ENCODE peak calls at places on chromosomes 5 and 9, in nine cellular contexts. T is RWPE1, B is lower lobe of right lung, K is breast epithelium, C is thyroid gland, W is suprapubic skin, Y is fibroblast of pulmonary artery, Q is stomach, U is BJ. E is an unnamed sample.

GRCh38 chr9:137310190-137311052 is 8.3 kb upstream of the NRARP start:
- DNase-seq in T (no peak), B (peak), K (no peak), C (no peak), W (peak), Y (no peak), Q (no peak), U (no peak), E (no peak)

GRCh38 chr9:117461386-117461785 is 46.5 kb upstream of the ASTN2 start:
- DNase-seq in T (no peak), B (no peak), K (no peak), C (no peak), W (no peak), Y (no peak), Q (no peak), U (no peak), E (no peak)

GRCh38 chr9:99226054-99226453 is 4.0 kb downstream of the SEC61B start:
- DNase-seq in T (no peak), B (no peak), K (no peak), C (no peak), W (no peak), Y (no peak), Q (no peak), U (no peak), E (no peak)

GRCh38 chr9:133118568-133118967 is 2.5 kb downstream of the RALGDS start:
- DNase-seq in T (no peak), B (peak), K (no peak), C (no peak), W (peak), Y (no peak), Q (no peak), U (no peak), E (no peak)

GRCh38 chr9:99130069-99130468 is 25.2 kb downstream of the TGFBR1 start:
- DNase-seq in T (peak), B (no peak), K (no peak), C (no peak), W (no peak), Y (no peak), Q (no peak), U (no peak), E (peak)

GRCh38 chr5:96254980-96255681 is 177.9 kb downstream of the PCSK1 start:
- DNase-seq in T (peak), B (no peak), K (no peak), C (no peak), W (no peak), Y (peak), Q (peak), U (peak), E (no peak)

GRCh38 chr9:101485873-101486692 is 47.6 kb upstream of the RNF20 start:
- DNase-seq in T (peak), B (peak), K (no peak), C (peak), W (peak), Y (peak), Q (peak), U (no peak), E (no peak)

GRCh38 chr5:459562-460412 is 16.8 kb downstream of the EXOC3 start:
- DNase-seq in T (no peak), B (no peak), K (no peak), C (no peak), W (peak), Y (no peak), Q (no peak), U (no peak), E (no peak)

GRCh38 chr9:3441197-3441816 is 84.5 kb downstream of the RFX3 start:
- DNase-seq in T (peak), B (no peak), K (no peak), C (peak), W (no peak), Y (peak), Q (peak), U (no peak), E (peak)

GRCh38 chr5:172622091-172623046 is 18.7 kb upstream of the NEURL1B start:
- DNase-seq in T (no peak), B (no peak), K (no peak), C (no peak), W (peak), Y (no peak), Q (no peak), U (no peak), E (no peak)

GRCh38 chr9:76185432-76185831 is 208.8 kb downstream of the RFK start:
- DNase-seq in T (no peak), B (no peak), K (no peak), C (no peak), W (no peak), Y (no peak), Q (no peak), U (no peak), E (no peak)

GRCh38 chr5:67221487-67222242 is 25.1 kb upstream of the CD180 start:
- DNase-seq in T (no peak), B (no peak), K (no peak), C (no peak), W (no peak), Y (no peak), Q (no peak), U (no peak), E (peak)

GRCh38 chr9:12878342-12878978 is 103.6 kb downstream of the LURAP1L start:
- DNase-seq in T (no peak), B (no peak), K (no peak), C (no peak), W (no peak), Y (no peak), Q (no peak), U (no peak), E (no peak)

GRCh38 chr5:173744527-173744926 is 128.1 kb upstream of the BOD1 start:
- DNase-seq in T (no peak), B (no peak), K (no peak), C (no peak), W (no peak), Y (no peak), Q (no peak), U (no peak), E (no peak)

GRCh38 chr5:73422164-73422563 is 26.4 kb downstream of the FOXD1 start:
- DNase-seq in T (no peak), B (no peak), K (no peak), C (no peak), W (no peak), Y (no peak), Q (no peak), U (no peak), E (no peak)

GRCh38 chr5:66406761-66407289 is 189.4 kb upstream of the MAST4 start:
- DNase-seq in T (no peak), B (no peak), K (no peak), C (no peak), W (no peak), Y (no peak), Q (no peak), U (no peak), E (no peak)

GRCh38 chr5:175860531-175861045 is 10.8 kb upstream of the CPLX2 start:
- DNase-seq in T (no peak), B (no peak), K (no peak), C (no peak), W (no peak), Y (no peak), Q (no peak), U (no peak), E (no peak)

GRCh38 chr9:89038354-89039091 is 47.3 kb downstream of the S1PR3 start:
- DNase-seq in T (peak), B (no peak), K (peak), C (peak), W (no peak), Y (peak), Q (no peak), U (peak), E (no peak)

GRCh38 chr9:121824651-121825480 is 173.4 kb downstream of the DAB2IP start:
- DNase-seq in T (no peak), B (no peak), K (no peak), C (no peak), W (no peak), Y (no peak), Q (no peak), U (no peak), E (no peak)

GRCh38 chr5:37902323-37902722 is 62.5 kb upstream of the GDNF start:
- DNase-seq in T (no peak), B (no peak), K (no peak), C (no peak), W (no peak), Y (no peak), Q (no peak), U (no peak), E (no peak)

GRCh38 chr5:90248640-90249039 is 160.9 kb downstream of the CETN3 start:
- DNase-seq in T (no peak), B (no peak), K (no peak), C (no peak), W (no peak), Y (no peak), Q (no peak), U (no peak), E (no peak)

GRCh38 chr9:13481274-13481673 is 201.8 kb upstream of the MPDZ start:
- DNase-seq in T (no peak), B (no peak), K (no peak), C (no peak), W (no peak), Y (no peak), Q (no peak), U (no peak), E (no peak)

GRCh38 chr9:37952731-37953130 is 48.8 kb upstream of the SLC25A51 start:
- DNase-seq in T (peak), B (peak), K (no peak), C (no peak), W (no peak), Y (peak), Q (no peak), U (peak), E (no peak)

GRCh38 chr9:112338561-112338960 is 5.1 kb upstream of the PTBP3 start:
- DNase-seq in T (peak), B (no peak), K (no peak), C (no peak), W (no peak), Y (peak), Q (no peak), U (no peak), E (no peak)

GRCh38 chr5:101390317-101390908 is 487.3 kb upstream of the ST8SIA4 start:
- DNase-seq in T (peak), B (no peak), K (no peak), C (peak), W (no peak), Y (peak), Q (no peak), U (peak), E (peak)

GRCh38 chr9:127140181-127140580 is 17.7 kb upstream of the ANGPTL2 start:
- DNase-seq in T (no peak), B (no peak), K (peak), C (no peak), W (no peak), Y (no peak), Q (peak), U (no peak), E (no peak)

GRCh38 chr5:150656191-150657132 is 4.6 kb upstream of the MYOZ3 start:
- DNase-seq in T (peak), B (peak), K (no peak), C (peak), W (peak), Y (peak), Q (peak), U (no peak), E (peak)

GRCh38 chr5:13745508-13745907 is 199.0 kb downstream of the DNAH5 start:
- DNase-seq in T (peak), B (no peak), K (no peak), C (no peak), W (no peak), Y (no peak), Q (no peak), U (no peak), E (no peak)

GRCh38 chr9:113614843-113615648 is 151.5 kb downstream of the RGS3 start:
- DNase-seq in T (no peak), B (no peak), K (peak), C (peak), W (peak), Y (peak), Q (no peak), U (peak), E (peak)

GRCh38 chr5:95852567-95852966 is 30.0 kb upstream of the GLRX start:
- DNase-seq in T (no peak), B (no peak), K (no peak), C (no peak), W (no peak), Y (no peak), Q (no peak), U (no peak), E (no peak)

DNA sequence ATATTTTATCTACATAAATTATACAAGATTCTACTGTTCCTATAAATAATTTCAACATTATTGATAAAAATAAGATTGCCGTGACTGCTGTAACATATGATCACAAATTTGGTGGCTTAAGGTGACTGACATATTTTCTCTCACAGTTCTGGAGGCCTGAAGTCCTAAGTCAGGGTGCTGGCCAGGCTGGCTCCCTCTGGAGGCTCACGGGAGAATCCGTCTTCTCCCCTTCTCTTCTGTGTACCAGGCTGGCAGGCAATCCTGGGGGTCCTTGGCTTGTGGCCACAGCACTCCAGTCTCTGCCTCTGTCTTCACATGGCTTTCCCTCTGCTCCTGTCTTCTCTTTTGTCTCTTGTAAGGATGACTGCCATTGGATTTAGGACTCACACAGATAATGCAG is 31.7 kb upstream of the IRX2 start:
- DNase-seq in T (no peak), B (no peak), K (no peak), C (no peak), W (no peak), Y (no peak), Q (no peak), U (no peak), E (no peak)
- TF ChIP-seq CTCF in T (peak), B (peak), K (no peak), C (no peak), W (no peak), Y (no peak), Q (no peak), U (peak), E (no peak)

GRCh38 chr5:135508496-135509005 is 27.2 kb downstream of the NEUROG1 start:
- DNase-seq in T (no peak), B (no peak), K (no peak), C (no peak), W (no peak), Y (no peak), Q (no peak), U (no peak), E (no peak)

GRCh38 chr5:135504376-135504775 is 31.4 kb downstream of the NEUROG1 start:
- DNase-seq in T (no peak), B (no peak), K (no peak), C (no peak), W (no peak), Y (no peak), Q (no peak), U (no peak), E (no peak)

GRCh38 chr5:135511858-135512257 is 23.9 kb downstream of the NEUROG1 start:
- DNase-seq in T (no peak), B (no peak), K (no peak), C (no peak), W (no peak), Y (no peak), Q (no peak), U (no peak), E (no peak)

GRCh38 chr5:135505973-135506372 is 29.8 kb downstream of the NEUROG1 start:
- DNase-seq in T (peak), B (no peak), K (no peak), C (no peak), W (no peak), Y (no peak), Q (no peak), U (no peak), E (no peak)

DNA sequence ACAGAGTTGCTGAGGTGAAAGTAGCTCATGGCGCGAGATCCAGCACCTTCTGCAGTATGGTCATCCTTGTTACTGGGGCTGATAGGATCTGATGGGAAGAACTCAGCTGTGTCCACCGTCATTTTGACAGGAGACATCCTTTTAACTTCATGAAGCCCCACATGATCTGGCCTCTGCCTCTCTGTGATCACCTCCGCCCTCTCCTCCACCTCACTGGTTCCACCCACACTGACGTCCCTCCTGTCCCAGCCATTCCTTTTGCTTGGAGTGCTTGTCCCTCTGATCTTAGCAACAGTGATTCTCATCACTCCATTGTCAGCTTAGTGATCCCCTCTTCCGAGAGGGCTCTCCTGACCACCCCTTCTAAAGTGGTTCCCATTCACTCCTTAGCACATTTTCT is 25.8 kb downstream of the NEUROG1 start:
- DNase-seq in T (no peak), B (no peak), K (no peak), C (no peak), W (no peak), Y (no peak), Q (no peak), U (no peak), E (no peak)
- TF ChIP-seq CTCF in T (no peak), B (no peak), K (no peak), C (no peak), W (no peak), Y (no peak), Q (no peak), U (no peak), E (no peak)

DNA sequence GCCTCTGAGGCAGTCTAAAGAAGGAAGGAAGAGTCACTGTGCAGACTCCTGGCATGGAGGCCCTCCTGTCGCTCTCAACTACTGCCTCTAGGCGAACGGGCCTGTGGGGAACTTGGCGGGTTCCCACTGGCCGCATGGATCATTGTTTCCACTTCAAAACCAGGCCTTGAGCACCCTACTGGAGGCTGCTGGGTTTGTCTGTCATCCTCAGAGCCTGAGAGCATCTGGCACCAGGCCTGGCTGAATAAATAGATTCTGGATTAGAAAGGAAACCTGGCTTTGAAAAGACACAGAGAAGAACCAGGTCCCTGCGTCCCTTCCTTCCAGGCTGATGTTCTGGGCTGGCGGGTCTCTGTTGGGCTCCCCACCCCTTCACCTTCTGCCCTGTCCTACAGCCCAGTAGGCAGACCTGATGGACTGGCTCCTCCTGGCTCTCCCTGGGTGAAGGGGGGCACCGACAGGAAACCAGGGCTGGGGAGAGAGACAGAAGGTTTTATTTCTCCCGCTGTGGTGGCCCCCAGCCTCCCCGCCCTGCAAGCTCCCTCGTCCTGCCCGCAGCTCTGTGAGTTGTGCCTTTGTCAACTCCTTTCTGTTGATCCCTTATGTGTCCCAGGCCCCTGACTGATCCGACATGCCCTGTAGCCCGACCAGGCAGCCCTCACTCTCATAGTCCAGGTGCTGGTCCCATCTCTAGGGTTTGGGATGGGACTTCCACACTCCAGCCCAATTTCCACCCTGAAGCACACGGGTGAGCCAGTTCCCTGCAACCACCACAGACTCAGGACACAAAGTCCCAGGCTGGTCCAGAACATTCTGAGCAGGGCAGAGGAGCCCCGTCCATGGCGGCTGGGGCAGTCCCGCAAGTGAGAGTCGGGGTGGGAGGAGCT is 50.1 kb downstream of the ADAMTS2 start:
- DNase-seq in T (no peak), B (no peak), K (no peak), C (no peak), W (peak), Y (peak), Q (no peak), U (no peak), E (no peak)
- TF ChIP-seq CTCF in T (no peak), B (no peak), K (no peak), C (no peak), W (no peak), Y (no peak), Q (no peak), U (peak), E (no peak)

DNA sequence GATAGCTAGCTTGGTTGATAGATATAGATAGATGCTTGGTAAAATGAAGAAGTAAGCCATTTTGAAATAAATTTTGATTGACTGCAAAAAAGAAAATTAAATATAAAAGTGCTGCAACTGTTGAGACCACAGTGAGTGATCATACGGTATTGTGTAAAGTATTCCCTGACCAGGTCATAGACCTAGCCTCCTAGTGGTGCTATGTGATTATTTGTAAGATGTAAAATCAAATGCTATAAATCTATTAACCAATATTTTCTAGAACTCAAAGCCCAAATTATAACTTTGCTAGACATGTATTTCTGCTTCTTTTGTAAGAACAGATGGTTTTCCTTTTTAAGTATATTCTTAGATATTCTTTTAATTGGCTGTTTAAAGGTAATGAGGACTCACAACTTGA is 480.2 kb upstream of the PTPRD start:
- DNase-seq in T (no peak), B (no peak), K (no peak), C (no peak), W (no peak), Y (no peak), Q (no peak), U (no peak), E (no peak)
- TF ChIP-seq CTCF in T (no peak), B (no peak), K (no peak), C (no peak), W (no peak), Y (no peak), Q (no peak), U (no peak), E (no peak)

GRCh38 chr5:3356016-3356415 is 239.6 kb upstream of the IRX1 start:
- DNase-seq in T (no peak), B (no peak), K (no peak), C (no peak), W (no peak), Y (no peak), Q (no peak), U (no peak), E (no peak)
- TF ChIP-seq CTCF in T (no peak), B (no peak), K (no peak), C (no peak), W (no peak), Y (no peak), Q (no peak), U (no peak), E (no peak)

DNA sequence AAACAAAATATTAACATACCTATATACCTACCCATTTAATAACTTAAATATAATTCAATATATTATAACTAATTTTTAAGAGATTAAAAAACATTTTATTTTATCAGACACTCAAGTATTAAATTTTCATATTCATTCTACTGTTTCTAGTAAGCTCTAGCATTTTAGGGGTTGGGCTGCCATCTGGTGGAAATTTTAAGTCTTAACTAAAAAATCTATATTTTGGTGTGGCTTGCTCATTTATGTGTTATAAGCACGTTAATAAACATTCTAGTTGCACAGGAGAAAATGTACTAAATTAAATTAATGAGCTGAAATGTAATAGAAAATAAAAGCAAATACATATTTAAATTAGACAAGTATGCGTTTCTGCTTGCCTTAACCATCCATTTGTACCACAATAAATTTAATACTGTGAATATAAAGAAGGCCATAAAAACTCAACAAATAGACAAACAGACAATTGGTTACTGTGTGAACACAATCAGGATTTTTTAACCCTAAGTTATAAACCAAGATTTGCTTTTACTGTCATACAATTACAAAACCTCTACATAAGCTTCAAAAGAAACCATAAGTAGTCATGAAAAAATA is 1728.3 kb upstream of the CDH9 start:
- DNase-seq in T (peak), B (no peak), K (no peak), C (peak), W (no peak), Y (peak), Q (no peak), U (no peak), E (no peak)
- TF ChIP-seq CTCF in T (peak), B (peak), K (no peak), C (peak), W (no peak), Y (peak), Q (no peak), U (no peak), E (no peak)

E was measured in GM20000.